ENCODE peak calls at places on chromosomes 3 and 15, in ten cellular contexts. A is GM23338, Q is heart left ventricle, Y is left lung, I is Peyer's patch, V is iPS DF 6.9, H is aorta, E is ovary, C is pancreas, G is HCT116. J is an unnamed sample.

GRCh38 chr3:52323526-52324295 is 7.6 kb downstream of the DNAH1 start:
- DNase-seq in A (no peak), V (no peak), Y (peak; percentile 44), G (no peak), H (no peak), C (peak; percentile 15), E (no peak), I (no peak), Q (no peak), J (no peak)

GRCh38 chr3:88809993-88810392 is 297.4 kb upstream of the EPHA3 start:
- DNase-seq in C (no peak), I (no peak), E (no peak), H (no peak), A (no peak), Q (no peak), V (no peak), G (no peak), Y (no peak), J (no peak)

GRCh38 chr3:45599424-45599886 is 4.9 kb downstream of the LIMD1 start:
- DNase-seq in C (peak; percentile 51), H (peak; percentile 61), V (no peak), I (no peak), G (no peak), E (no peak), Q (peak; percentile 55), A (no peak), Y (no peak), J (peak; percentile 49)

GRCh38 chr3:194375473-194375872 is 5.9 kb upstream of the LRRC15 start:
- DNase-seq in Y (no peak), I (no peak), A (no peak), H (peak; percentile 28), V (no peak), E (no peak), C (no peak), G (no peak), Q (no peak), J (no peak)

GRCh38 chr3:106589306-106589942 is 720.6 kb upstream of the CBLB start:
- DNase-seq in H (no peak), Q (no peak), I (no peak), E (no peak), Y (no peak), C (no peak), V (no peak), A (no peak), G (no peak), J (no peak)

GRCh38 chr3:154125378-154126030 is 4.3 kb downstream of the ARHGEF26 start:
- DNase-seq in E (no peak), I (no peak), A (no peak), H (no peak), G (no peak), Y (no peak), Q (no peak), V (no peak), C (no peak), J (no peak)

GRCh38 chr3:103388214-103388613 is 953.4 kb downstream of the ZPLD1 start:
- DNase-seq in I (no peak), H (no peak), V (no peak), A (no peak), G (no peak), Q (no peak), Y (no peak), E (no peak), C (no peak), J (no peak)

GRCh38 chr3:129626744-129627349 is 20.4 kb upstream of the PLXND1 start:
- DNase-seq in Q (peak; percentile 96), C (peak; percentile 94), V (no peak), A (peak; percentile 95), G (peak; percentile 78), I (peak; percentile 96), E (peak; percentile 87), H (peak; percentile 97), Y (peak; percentile 99), J (peak; percentile 98)

DNA sequence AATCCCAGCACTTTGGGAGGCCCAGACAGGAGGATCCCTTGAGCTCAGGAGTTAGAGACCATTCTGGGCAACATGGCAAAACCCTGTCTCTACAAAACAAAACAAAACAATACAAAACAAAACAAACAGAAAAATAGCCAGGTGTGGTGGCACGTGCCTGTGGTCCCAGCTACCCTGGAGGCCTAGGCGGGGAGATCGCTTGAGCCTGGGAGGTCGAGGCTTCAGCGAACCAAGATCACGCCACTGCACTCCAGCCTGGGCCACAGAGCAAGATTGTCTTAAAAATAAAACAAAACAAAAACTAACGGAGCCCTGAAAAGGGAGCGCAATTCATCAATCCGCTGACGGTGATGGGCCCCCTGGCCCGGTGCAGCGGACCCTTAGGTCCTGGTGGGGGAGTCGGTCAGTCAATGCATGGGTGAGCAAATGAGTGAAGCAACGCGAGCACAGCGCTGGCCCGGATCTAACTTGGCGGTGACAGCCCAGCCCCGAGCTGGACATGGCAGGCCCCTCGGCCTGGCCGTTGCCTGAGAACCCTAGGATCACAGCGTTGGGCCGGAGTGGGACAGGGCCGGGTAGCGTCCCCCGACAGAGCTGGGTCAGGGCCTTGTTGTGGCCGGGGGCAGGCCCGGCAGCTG is 52.4 kb upstream of the BLM start:
- DNase-seq in I (peak; percentile 58), Y (peak; percentile 86), G (no peak), H (peak; percentile 87), C (peak; percentile 54), V (no peak), E (peak; percentile 40), A (peak; percentile 69), Q (peak; percentile 30), J (peak; percentile 68)
- H3K27me3 ChIP-seq in I (no peaks in the 10 kb centered on the region), Y (no peaks in the 10 kb centered on the region), G (no peaks in the 10 kb centered on the region), H (no peaks in the 10 kb centered on the region), C (no peaks in the 10 kb centered on the region), V (no peaks in the 10 kb centered on the region), E (no peaks in the 10 kb centered on the region), A (no peaks in the 10 kb centered on the region), Q (peaks cover 4% of the 10 kb centered on the region), J (no peaks in the 10 kb centered on the region)

GRCh38 chr15:53787349-53787748 is 27.9 kb upstream of the WDR72 start:
- DNase-seq in V (no peak), I (no peak), Y (no peak), E (no peak), A (no peak), C (no peak), H (no peak), Q (no peak), G (no peak), J (no peak)

GRCh38 chr15:53786421-53786820 is 27.0 kb upstream of the WDR72 start:
- DNase-seq in Y (no peak), Q (no peak), E (no peak), H (no peak), G (no peak), I (no peak), C (no peak), A (no peak), V (no peak), J (no peak)

GRCh38 chr15:53789654-53790053 is 30.2 kb upstream of the WDR72 start:
- DNase-seq in A (no peak), Q (no peak), Y (no peak), E (no peak), H (no peak), V (no peak), I (no peak), C (no peak), G (no peak), J (no peak)

GRCh38 chr15:53791616-53792015 is 32.2 kb upstream of the WDR72 start:
- DNase-seq in C (no peak), I (no peak), E (no peak), Y (no peak), H (no peak), V (no peak), Q (no peak), A (no peak), G (no peak), J (no peak)
- H3K27me3 ChIP-seq in C (no peaks in the 10 kb centered on the region), I (no peaks in the 10 kb centered on the region), E (no peaks in the 10 kb centered on the region), Y (no peaks in the 10 kb centered on the region), H (no peaks in the 10 kb centered on the region), V (no peaks in the 10 kb centered on the region), Q (no peaks in the 10 kb centered on the region), A (no peaks in the 10 kb centered on the region), G (peaks cover 4% of the 10 kb centered on the region), J (no peaks in the 10 kb centered on the region)

GRCh38 chr3:14566812-14567211 is 26.7 kb upstream of the GRIP2 start:
- DNase-seq in E (no peak), V (no peak), H (no peak), I (no peak), C (no peak), Q (no peak), G (no peak), Y (no peak), A (no peak), J (no peak)
- H3K27me3 ChIP-seq in E (no peaks in the 10 kb centered on the region), V (no peaks in the 10 kb centered on the region), H (no peaks in the 10 kb centered on the region), I (no peaks in the 10 kb centered on the region), C (no peaks in the 10 kb centered on the region), Q (peaks cover 5% of the 10 kb centered on the region), G (no peaks in the 10 kb centered on the region), Y (no peaks in the 10 kb centered on the region), A (no peaks in the 10 kb centered on the region), J (peaks cover 4% of the 10 kb centered on the region)

DNA sequence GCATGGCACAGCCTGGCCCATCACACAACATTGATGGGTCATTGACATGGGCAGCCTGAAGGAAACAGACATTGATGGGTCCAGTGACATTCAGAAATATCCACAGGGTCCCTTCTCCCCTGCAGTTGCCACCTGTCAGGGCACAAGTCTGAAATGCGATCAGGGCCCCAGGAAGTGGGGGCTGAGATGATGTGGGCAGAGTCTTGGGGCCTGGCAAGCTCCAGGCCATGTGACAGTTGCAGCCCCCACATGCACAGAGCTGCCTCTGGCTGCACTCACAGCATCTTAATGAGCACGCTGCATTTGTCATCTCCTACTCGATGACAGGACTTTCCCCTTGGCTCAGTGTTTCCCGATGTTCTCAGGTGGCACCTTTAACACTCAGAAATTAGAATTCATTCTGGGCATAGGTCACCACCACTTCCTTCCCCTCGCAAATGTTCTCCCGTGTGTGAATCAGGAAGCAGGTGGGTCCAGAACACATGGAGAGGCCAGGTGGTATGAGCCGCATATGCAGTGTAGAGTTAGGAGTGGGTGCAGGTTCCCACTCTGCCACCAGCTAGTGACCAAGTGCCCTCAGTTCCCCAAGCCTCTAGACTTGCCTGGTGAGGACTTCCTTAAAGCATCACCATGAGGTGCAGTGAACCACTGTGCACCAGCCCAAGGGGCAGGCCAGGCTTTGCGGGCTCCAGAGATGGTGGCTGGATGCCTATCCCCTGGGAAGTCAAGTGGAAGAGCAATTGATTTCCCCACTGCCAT is 1.6 kb upstream of the TXNRD3 start:
- DNase-seq in H (no peak), Y (no peak), E (no peak), G (no peak), Q (no peak), I (no peak), A (no peak), V (no peak), C (no peak), J (no peak)
- H3K27me3 ChIP-seq in H (no peaks in the 10 kb centered on the region), Y (no peaks in the 10 kb centered on the region), E (no peaks in the 10 kb centered on the region), G (no peaks in the 10 kb centered on the region), Q (peaks cover 12% of the 10 kb centered on the region), I (no peaks in the 10 kb centered on the region), A (peaks cover 28% of the 10 kb centered on the region), V (peaks cover 2% of the 10 kb centered on the region), C (no peaks in the 10 kb centered on the region), J (peaks cover 9% of the 10 kb centered on the region)